ENCODE peak calls at places on chromosome 4, in four cellular contexts. A is uterus, Y is bronchial epithelial cell, O is right cardiac atrium. W is an unnamed sample.

GRCh38 chr4:174036563-174036962 is 246.9 kb downstream of the FBXO8 start:
- DNase-seq in O (peak), Y (no peak), A (no peak), W (no peak)

GRCh38 chr4:65391814-65392213 is 278.5 kb downstream of the EPHA5 start:
- DNase-seq in Y (no peak), O (no peak), A (no peak), W (no peak)

GRCh38 chr4:109998867-109999303 is 86.2 kb downstream of the EGF start:
- DNase-seq in A (no peak), O (no peak), Y (peak), W (no peak)

GRCh38 chr4:58600290-58600689 is 1490.1 kb upstream of the IGFBP7 start:
- DNase-seq in A (no peak), Y (no peak), O (no peak), W (no peak)

GRCh38 chr4:172750910-172751309 is 417.7 kb upstream of the GALNT7 start:
- DNase-seq in A (no peak), Y (no peak), O (no peak), W (no peak)

GRCh38 chr4:171067422-171067821 is 745.8 kb upstream of the GALNTL6 start:
- DNase-seq in O (no peak), Y (no peak), A (no peak), W (no peak)

GRCh38 chr4:53514509-53514908 is 76.8 kb downstream of the LNX1 start:
- DNase-seq in O (no peak), A (no peak), Y (no peak), W (no peak)

GRCh38 chr4:186900232-186900900 is 176.7 kb upstream of the FAT1 start:
- DNase-seq in Y (peak), O (no peak), A (no peak), W (no peak)

GRCh38 chr4:95317124-95317820 is 231.5 kb downstream of the UNC5C start:
- DNase-seq in Y (no peak), O (no peak), A (no peak), W (no peak)

GRCh38 chr4:96776922-96777510 is 937.1 kb downstream of the PDHA2 start:
- DNase-seq in O (no peak), Y (no peak), A (no peak), W (no peak)

GRCh38 chr4:71195932-71196331 is 142.9 kb upstream of the SLC4A4 start:
- DNase-seq in A (no peak), Y (no peak), O (no peak), W (no peak)

GRCh38 chr4:180057198-180057821 is 2185.9 kb upstream of the TENM3 start:
- DNase-seq in Y (no peak), A (no peak), O (no peak), W (no peak)
- H3K4me3 ChIP-seq in Y (no peak), A (no peak), O (no peak), W (peak)

GRCh38 chr4:7266525-7267292 is 74.4 kb downstream of the SORCS2 start:
- DNase-seq in Y (peak), A (no peak), O (no peak), W (no peak)
- H3K4me3 ChIP-seq in Y (no peak), A (no peak), O (no peak), W (no peak)

GRCh38 chr4:56657128-56657527 is 24.0 kb downstream of the HOPX start:
- DNase-seq in O (no peak), Y (peak), A (no peak), W (no peak)

GRCh38 chr4:56655627-56656345 is 25.3 kb downstream of the HOPX start:
- DNase-seq in Y (no peak), O (peak), A (no peak), W (no peak)

GRCh38 chr4:56657818-56658217 is 23.3 kb downstream of the HOPX start:
- DNase-seq in Y (no peak), O (no peak), A (no peak), W (no peak)

GRCh38 chr4:56655209-56655626 is 25.9 kb downstream of the HOPX start:
- DNase-seq in Y (no peak), O (peak), A (peak), W (no peak)

DNA sequence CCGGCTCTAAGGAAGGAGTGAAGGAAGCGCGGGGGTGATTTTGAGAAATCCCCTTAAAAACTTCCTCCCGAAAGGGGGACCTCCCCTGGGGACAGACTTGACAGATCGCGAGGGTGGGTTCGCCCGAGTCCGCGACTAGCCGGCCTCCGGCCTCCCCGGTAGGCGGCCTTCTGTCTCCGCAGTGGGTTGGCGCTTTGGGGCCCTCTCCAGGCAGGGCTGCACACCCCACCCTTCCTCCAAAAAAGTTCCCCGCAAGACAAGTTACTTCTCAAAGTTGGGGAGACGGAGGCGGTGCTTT is 24.8 kb downstream of the HOPX start:
- DNase-seq in A (no peak), Y (no peak), O (peak), W (no peak)
- H3K4me3 ChIP-seq in A (peak), Y (peak), O (peak), W (peak)

GRCh38 chr4:89583106-89583505 is 253.9 kb downstream of the SNCA start:
- DNase-seq in Y (no peak), O (no peak), A (no peak), W (no peak)

GRCh38 chr4:89588366-89588765 is 248.6 kb downstream of the SNCA start:
- DNase-seq in Y (no peak), O (no peak), A (no peak), W (no peak)

GRCh38 chr4:89586864-89587263 is 250.1 kb downstream of the SNCA start:
- DNase-seq in Y (peak), O (no peak), A (no peak), W (no peak)

GRCh38 chr4:89587364-89587763 is 249.6 kb downstream of the SNCA start:
- DNase-seq in A (no peak), Y (no peak), O (no peak), W (no peak)

DNA sequence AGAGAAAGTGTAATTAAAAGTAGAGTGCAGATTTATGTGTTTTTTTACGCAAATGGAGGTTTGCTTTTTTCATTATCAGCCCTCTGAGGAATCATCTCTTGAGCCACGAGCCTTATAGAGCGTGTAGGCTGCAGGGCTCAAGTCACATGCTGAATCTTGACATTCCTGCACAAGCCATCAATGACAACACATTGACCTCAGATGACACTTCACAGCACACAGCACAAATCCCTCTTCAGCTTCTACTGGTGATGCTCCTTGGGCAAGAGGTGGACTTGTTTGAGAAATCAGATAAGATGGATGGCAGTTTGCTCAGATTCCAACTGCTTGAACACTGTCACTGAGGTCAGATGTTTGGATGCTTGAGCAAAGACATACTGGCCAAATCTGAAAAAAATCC is 250.6 kb downstream of the SNCA start:
- DNase-seq in A (no peak), O (no peak), Y (no peak), W (no peak)
- H3K4me3 ChIP-seq in A (no peak), O (no peak), Y (no peak), W (no peak)

DNA sequence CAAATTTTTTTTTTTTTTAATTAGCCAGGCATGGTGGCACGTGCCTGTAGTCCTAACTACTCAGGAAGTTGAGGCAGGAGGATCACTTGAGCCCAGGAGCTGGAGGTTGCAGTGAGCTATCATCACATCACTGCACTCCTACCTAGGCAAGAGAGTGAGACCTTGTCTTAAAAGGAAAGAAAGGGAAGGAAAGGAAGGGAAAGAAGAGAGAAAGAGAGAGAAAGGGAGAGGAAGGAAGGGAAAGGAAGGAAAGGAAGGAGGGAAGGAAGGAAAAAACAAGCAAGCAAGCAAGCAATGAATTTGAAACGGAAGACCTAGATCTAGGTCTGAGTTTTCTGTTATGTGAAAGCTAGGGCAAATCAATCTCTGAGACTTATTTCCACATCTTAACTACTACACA is 4.7 kb downstream of the HAUS3 start:
- DNase-seq in Y (no peak), A (no peak), O (no peak), W (no peak)
- H3K4me3 ChIP-seq in Y (no peak), A (no peak), O (no peak), W (no peak)

GRCh38 chr4:86596802-86597201 is 2.7 kb downstream of the PTPN13 start:
- DNase-seq in O (no peak), A (no peak), Y (peak), W (no peak)

GRCh38 chr4:86594559-86595425 is 677 bp downstream of the PTPN13 start:
- DNase-seq in A (peak), Y (peak), O (peak), W (no peak)

GRCh38 chr4:86603486-86603885 is 9.4 kb downstream of the PTPN13 start:
- DNase-seq in A (no peak), Y (no peak), O (no peak), W (no peak)

GRCh38 chr4:86595426-86595805 is 1.3 kb downstream of the PTPN13 start:
- DNase-seq in Y (peak), O (no peak), A (peak), W (no peak)

GRCh38 chr4:86600007-86600653 is 6.0 kb downstream of the PTPN13 start:
- DNase-seq in Y (no peak), A (no peak), O (no peak), W (no peak)
- H3K4me3 ChIP-seq in Y (no peak), A (no peak), O (no peak), W (no peak)

GRCh38 chr4:67614186-67614585 is 55.7 kb downstream of the STAP1 start:
- DNase-seq in Y (no peak), O (no peak), A (no peak), W (no peak)

GRCh38 chr4:67616478-67616877 is 58.0 kb downstream of the STAP1 start:
- DNase-seq in Y (peak), A (no peak), O (no peak), W (no peak)

GRCh38 chr4:67615119-67615518 is 56.6 kb downstream of the STAP1 start:
- DNase-seq in A (no peak), Y (no peak), O (no peak), W (no peak)
- H3K4me3 ChIP-seq in A (no peak), Y (no peak), O (no peak), W (no peak)

GRCh38 chr4:152666946-152667345 is 12.9 kb downstream of the TMEM154 start:
- DNase-seq in O (no peak), Y (no peak), A (no peak), W (no peak)
- H3K4me3 ChIP-seq in O (no peak), Y (no peak), A (no peak), W (no peak)

GRCh38 chr4:112378858-112379257 is 81.7 kb downstream of the ALPK1 start:
- DNase-seq in O (no peak), A (no peak), Y (no peak), W (no peak)
- H3K4me3 ChIP-seq in O (no peak), A (no peak), Y (no peak), W (peak)

GRCh38 chr4:40190880-40191815 is 5.7 kb upstream of the RHOH start:
- DNase-seq in O (no peak), A (no peak), Y (peak), W (no peak)
- H3K4me3 ChIP-seq in O (no peak), A (no peak), Y (no peak), W (no peak)

W was measured in thoracic aorta.